ENCODE peak calls at places on chromosomes 3 and 15, in eight cellular contexts. B is PC-3, A is Peyer's patch, Y is ovary, N is GM23248, D is colonic mucosa, X is H9, Q is left lung. H is an unnamed sample.

GRCh38 chr3:66615643-66616301 is 115.0 kb upstream of the LRIG1 start:
- DNase-seq in Q (no peak), D (no peak), N (no peak), A (no peak), B (no peak), X (no peak), Y (no peak), H (no peak)

GRCh38 chr3:107307205-107307604 is 70.0 kb upstream of the CCDC54 start:
- DNase-seq in Q (no peak), B (no peak), A (no peak), Y (no peak), X (no peak), N (no peak), D (no peak), H (no peak)

GRCh38 chr3:50126287-50127211 is 28.6 kb upstream of the SEMA3F start:
- DNase-seq in D (no peak), Y (no peak), N (peak; percentile 47), A (peak; percentile 65), X (no peak), Q (peak; percentile 62), B (peak; percentile 30), H (no peak)

GRCh38 chr15:25240461-25241021 is 198.3 kb downstream of the UBE3A start:
- DNase-seq in D (no peak), N (no peak), B (no peak), A (no peak), Y (no peak), Q (peak; percentile 26), X (no peak), H (no peak)

GRCh38 chr3:10185804-10186762 is 21.4 kb downstream of the IRAK2 start:
- DNase-seq in Q (no peak), D (no peak), X (no peak), Y (no peak), B (no peak), A (no peak), N (no peak), H (no peak)

GRCh38 chr3:53845103-53845880 is 927 bp downstream of the CHDH start:
- DNase-seq in D (peak; percentile 69), X (peak; percentile 82), N (peak; percentile 63), A (no peak), Q (no peak), Y (peak; percentile 73), B (peak; percentile 67), H (no peak)

GRCh38 chr3:152126260-152126659 is 142.5 kb upstream of the MBNL1 start:
- DNase-seq in X (no peak), Y (no peak), A (no peak), D (no peak), Q (no peak), N (peak; percentile 50), B (no peak), H (no peak)

GRCh38 chr15:20348900-20349773 is 192.5 kb downstream of the GOLGA6L6 start:
- DNase-seq in A (peak; percentile 44), D (no peak), N (no peak), Q (peak; percentile 92), X (peak; percentile 31), B (no peak), Y (peak; percentile 12), H (peak; percentile 74)

GRCh38 chr3:42163622-42164244 is 72.6 kb downstream of the TRAK1 start:
- DNase-seq in X (no peak), Q (no peak), N (no peak), B (no peak), Y (no peak), A (no peak), D (no peak), H (no peak)

GRCh38 chr3:167350245-167350862 is 29.7 kb downstream of the ZBBX start:
- DNase-seq in N (peak; percentile 37), Q (no peak), Y (no peak), A (no peak), X (no peak), D (no peak), B (peak; percentile 59), H (no peak)

GRCh38 chr3:50340404-50341329 is at the start of gene RASSF1:
- DNase-seq in N (peak; percentile 90), B (no peak), Y (peak; percentile 68), A (peak; percentile 93), Q (peak; percentile 95), X (peak; percentile 60), D (peak; percentile 86), H (peak; percentile 89)

GRCh38 chr15:95511680-95512079 is 818.8 kb upstream of the NR2F2 start:
- DNase-seq in N (peak; percentile 28), B (peak; percentile 23), Q (no peak), A (no peak), D (no peak), X (no peak), Y (no peak), H (no peak)

GRCh38 chr3:86388848-86389247 is 602.1 kb downstream of the VGLL3 start:
- DNase-seq in B (peak; percentile 13), Q (no peak), Y (no peak), N (no peak), X (no peak), D (no peak), A (no peak), H (no peak)

GRCh38 chr3:111359261-111360030 is 182.6 kb upstream of the CD96 start:
- DNase-seq in A (no peak), N (no peak), B (no peak), D (no peak), Q (peak; percentile 21), Y (no peak), X (no peak), H (no peak)

GRCh38 chr3:111764645-111765091 is 94.4 kb upstream of the PHLDB2 start:
- DNase-seq in X (no peak), N (peak; percentile 81), Q (no peak), A (no peak), B (peak; percentile 63), Y (no peak), D (no peak), H (no peak)

GRCh38 chr3:135141092-135141491 is 346.0 kb downstream of the EPHB1 start:
- DNase-seq in X (no peak), B (no peak), Q (no peak), N (no peak), D (no peak), A (no peak), Y (no peak), H (no peak)

GRCh38 chr3:32973982-32974381 is 22.5 kb downstream of the CCR4 start:
- DNase-seq in Q (no peak), B (no peak), Y (no peak), N (no peak), D (no peak), X (no peak), A (no peak), H (no peak)

DNA sequence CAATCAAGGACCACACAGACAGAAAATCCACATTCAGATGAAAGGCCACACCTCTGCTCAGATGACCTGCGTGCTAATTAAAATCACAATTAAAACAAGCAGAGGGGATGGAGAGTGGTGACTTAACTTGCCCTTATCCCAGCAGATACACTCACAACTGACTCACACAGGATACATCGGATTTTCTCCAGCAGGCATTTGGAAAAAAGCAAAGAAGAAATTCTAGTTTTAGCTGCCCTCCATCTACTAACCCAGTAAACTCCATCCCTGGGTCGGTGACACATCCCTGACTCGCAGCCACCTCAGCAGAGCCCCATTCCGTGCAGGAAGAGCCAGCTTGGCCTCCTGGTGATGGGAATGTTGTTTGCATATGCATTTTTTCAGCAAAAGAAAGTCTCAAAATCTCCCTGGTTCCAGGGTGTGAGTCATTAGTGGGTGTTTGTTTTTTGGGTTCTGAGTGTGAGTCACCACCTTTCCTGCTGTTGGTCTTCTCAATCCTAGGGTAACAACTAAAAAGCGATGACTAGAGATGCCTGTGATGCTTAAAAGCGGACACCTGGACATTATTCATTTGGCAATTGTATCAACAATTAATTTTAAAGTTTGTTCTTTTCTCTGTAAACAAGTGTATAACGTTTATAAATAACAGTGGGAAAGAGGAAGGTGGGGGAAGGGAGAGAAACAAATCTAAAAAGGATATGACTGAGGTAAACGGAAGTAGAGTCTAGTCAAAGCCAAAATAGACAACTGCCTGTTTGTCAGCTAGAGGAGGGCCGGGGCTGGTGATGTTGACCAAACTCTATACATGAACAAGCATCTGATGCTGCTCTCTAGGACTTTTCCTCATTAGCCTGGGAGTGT is 49.8 kb upstream of the SLC4A7 start:
- DNase-seq in X (peak; percentile 95), Y (peak; percentile 32), D (peak; percentile 25), B (peak; percentile 99), Q (peak; percentile 81), A (peak; percentile 69), N (peak; percentile 99), H (peak; percentile 88)
- H3K27ac ChIP-seq in X (peak overlapping the region; percentile 68), Y (no peak overlapping the region), D (peak overlapping the region; percentile 42), B (peak overlapping the region; percentile 97), Q (peak overlapping the region; percentile 75), A (peak overlapping the region; percentile 53), N (peak overlapping the region; percentile 91), H (peak overlapping the region; percentile 81)

GRCh38 chr3:100402150-100402706 is 889 bp downstream of the LNP1 start:
- DNase-seq in X (no peak), D (no peak), Y (no peak), Q (no peak), N (peak; percentile 80), B (peak; percentile 69), A (no peak), H (no peak)

GRCh38 chr3:100400782-100401673 is at the start of the genes LNP1 and TOMM70:
- DNase-seq in B (peak; percentile 98), Y (peak; percentile 98), D (peak; percentile 98), X (peak; percentile 97), N (peak; percentile 99), Q (peak; percentile 95), A (peak; percentile 99), H (peak; percentile 97)

GRCh38 chr3:100400424-100400781 is 486 bp downstream of the TOMM70 start:
- DNase-seq in B (peak; percentile 26), Y (no peak), N (peak; percentile 59), A (peak; percentile 53), X (no peak), Q (no peak), D (no peak), H (no peak)

GRCh38 chr3:100399341-100400071 is 1.4 kb downstream of the TOMM70 start:
- DNase-seq in X (no peak), N (peak; percentile 9), B (no peak), D (no peak), Y (no peak), A (no peak), Q (no peak), H (no peak)

GRCh38 chr3:100401674-100402036 is 316 bp downstream of the LNP1 start:
- DNase-seq in N (peak; percentile 80), A (peak; percentile 54), Y (peak; percentile 37), Q (peak; percentile 76), X (no peak), B (peak; percentile 39), D (peak; percentile 37), H (peak; percentile 76)
- H3K27ac ChIP-seq in N (peak overlapping the region; percentile 99), A (peak overlapping the region; percentile 83), Y (peak overlapping the region; percentile 89), Q (peak overlapping the region; percentile 90), X (peak overlapping the region; percentile 72), B (peak overlapping the region; percentile 78), D (peak overlapping the region; percentile 92), H (peak overlapping the region; percentile 93)

DNA sequence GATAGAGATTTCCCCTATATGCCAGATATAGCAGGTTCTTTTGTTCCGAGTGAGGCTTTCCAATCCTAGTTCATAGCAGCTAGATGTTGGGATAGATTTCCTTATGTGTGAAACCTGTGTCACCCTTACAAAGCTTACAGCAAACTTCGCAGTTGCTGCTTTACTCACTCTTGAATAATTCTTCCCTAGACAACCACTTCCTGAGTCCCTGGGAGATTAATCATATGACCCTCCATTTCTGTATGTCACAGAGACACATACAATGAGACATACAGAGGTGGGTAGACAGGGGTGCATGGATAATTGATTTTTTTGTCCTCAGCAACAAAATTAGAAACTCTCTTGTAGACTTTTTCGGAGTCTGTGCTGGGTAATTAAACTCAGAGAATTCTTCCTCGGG is 163.2 kb downstream of the NSUN3 start:
- DNase-seq in Y (no peak), X (no peak), B (peak; percentile 84), D (no peak), Q (no peak), N (peak; percentile 82), A (no peak), H (no peak)
- H3K27ac ChIP-seq in Y (no peak overlapping the region), X (no peak overlapping the region), B (peak overlapping the region; percentile 61), D (no peak overlapping the region), Q (no peak overlapping the region), N (peak overlapping the region; percentile 51), A (no peak overlapping the region), H (no peak overlapping the region)

GRCh38 chr3:171860830-171861535 is 17.8 kb downstream of the TMEM212 start:
- DNase-seq in N (peak; percentile 51), D (no peak), Y (no peak), Q (no peak), A (no peak), B (no peak), X (no peak), H (no peak)
- H3K27ac ChIP-seq in N (no peak overlapping the region), D (no peak overlapping the region), Y (no peak overlapping the region), Q (peak overlapping the region; percentile 46), A (no peak overlapping the region), B (no peak overlapping the region), X (no peak overlapping the region), H (peak overlapping the region; percentile 70)

H was measured in coronary artery.